ENCODE peak calls at places on chromosome 2, in seven cellular contexts. H, B, M, W, G, C and K are unnamed samples.

GRCh38 chr2:70898363-70899240 is 37.1 kb upstream of the ATP6V1B1 start:
- DNase-seq in H (no peak), B (no peak), M (no peak), W (no peak), G (no peak), C (no peak), K (no peak)

GRCh38 chr2:121902171-121902591 is 146.7 kb downstream of the TSN start:
- DNase-seq in H (peak), B (no peak), M (no peak), W (no peak), G (peak), C (no peak), K (no peak)

GRCh38 chr2:205456682-205457081 is 225.6 kb upstream of the NRP2 start:
- DNase-seq in H (no peak), B (no peak), M (no peak), W (no peak), G (no peak), C (no peak), K (no peak)

GRCh38 chr2:105754011-105754410 is 9.3 kb downstream of the NCK2 start:
- DNase-seq in H (no peak), B (no peak), M (no peak), W (no peak), G (no peak), C (no peak), K (no peak)

GRCh38 chr2:118459425-118459824 is 371.2 kb downstream of the INSIG2 start:
- DNase-seq in H (no peak), B (no peak), M (no peak), W (no peak), G (no peak), C (no peak), K (no peak)

GRCh38 chr2:217430916-217431576 is 571.2 kb upstream of the TNP1 start:
- DNase-seq in H (no peak), B (no peak), M (peak), W (no peak), G (no peak), C (no peak), K (no peak)

GRCh38 chr2:68089961-68090360 is 27.2 kb upstream of the C1D start:
- DNase-seq in H (no peak), B (no peak), M (no peak), W (no peak), G (no peak), C (no peak), K (no peak)

GRCh38 chr2:200525066-200525465 is 941 bp upstream of the SGO2 start:
- DNase-seq in H (no peak), B (no peak), M (no peak), W (no peak), G (no peak), C (no peak), K (no peak)

GRCh38 chr2:189751080-189751658 is 11.4 kb downstream of the OSGEPL1 start:
- DNase-seq in H (no peak), B (peak), M (no peak), W (no peak), G (peak), C (peak), K (peak)

GRCh38 chr2:190551928-190552327 is 17.4 kb upstream of the NEMP2 start:
- DNase-seq in H (no peak), B (no peak), M (no peak), W (no peak), G (no peak), C (no peak), K (no peak)

GRCh38 chr2:237201461-237202287 is 116.0 kb downstream of the COPS8 start:
- DNase-seq in H (no peak), B (peak), M (no peak), W (peak), G (peak), C (peak), K (peak)
- TF ChIP-seq EP300 in H (no peak), B (no peak), M (no peak), W (no peak), G (no peak), C (no peak), K (no peak)

GRCh38 chr2:79162801-79163200 is 3.2 kb upstream of the REG3A start:
- DNase-seq in H (no peak), B (no peak), M (no peak), W (no peak), G (no peak), C (no peak), K (no peak)

GRCh38 chr2:79155826-79156476 is 3.6 kb downstream of the REG3A start:
- DNase-seq in H (no peak), B (no peak), M (no peak), W (peak), G (no peak), C (no peak), K (no peak)

GRCh38 chr2:79159030-79159429 is 523 bp downstream of the REG3A start:
- DNase-seq in H (no peak), B (no peak), M (no peak), W (no peak), G (no peak), C (no peak), K (no peak)

GRCh38 chr2:79162132-79162531 is 2.6 kb upstream of the REG3A start:
- DNase-seq in H (no peak), B (no peak), M (no peak), W (no peak), G (no peak), C (no peak), K (no peak)

GRCh38 chr2:79159653-79160052 is at the start of gene REG3A:
- DNase-seq in H (no peak), B (no peak), M (no peak), W (no peak), G (no peak), C (no peak), K (no peak)
- TF ChIP-seq POLR2A in H (no peak), B (no peak), M (no peak), W (no peak), G (no peak), C (no peak), K (no peak)

DNA sequence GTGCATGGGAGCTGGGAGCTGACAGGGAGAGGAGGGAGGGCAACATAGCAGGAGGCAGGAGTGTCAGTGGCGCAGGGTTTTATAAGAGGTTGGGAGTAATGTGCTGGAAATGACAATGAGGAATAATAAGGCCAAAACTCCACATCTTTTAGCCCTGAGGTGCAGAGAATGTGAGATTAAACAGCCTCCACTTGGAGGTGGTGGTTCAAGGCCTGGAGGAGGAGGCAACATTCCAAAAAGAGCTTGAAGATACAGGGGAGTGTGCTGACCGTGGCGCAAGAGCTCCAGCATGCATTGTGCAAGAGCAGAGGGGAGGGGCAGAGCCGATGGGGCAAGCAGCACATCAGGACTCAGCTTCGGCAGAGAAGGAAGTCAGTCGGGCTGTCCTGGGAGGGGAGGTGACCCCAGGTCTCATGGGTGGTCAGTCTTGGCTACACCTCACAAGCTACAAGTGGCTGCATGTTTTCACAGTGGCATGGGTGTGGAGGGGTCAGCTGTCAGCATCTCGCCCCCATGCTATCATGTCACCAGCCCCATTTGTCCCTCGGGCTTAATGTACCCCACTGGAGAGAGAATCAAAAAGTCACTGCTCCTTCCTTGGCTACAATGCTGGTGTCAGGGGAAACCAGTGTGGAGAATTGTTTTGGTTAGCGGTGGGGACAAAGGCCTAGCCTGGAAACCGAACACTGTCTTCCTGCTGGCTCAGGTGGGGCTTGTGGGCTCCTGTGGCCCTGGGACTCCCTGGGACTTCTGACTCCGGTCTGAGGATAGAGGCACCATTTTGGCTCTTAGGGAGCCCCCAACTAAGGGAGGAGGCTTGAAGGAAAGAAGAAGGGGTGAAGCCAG is 208.0 kb downstream of the ZFP36L2 start:
- DNase-seq in H (peak), B (no peak), M (peak), W (no peak), G (no peak), C (peak), K (peak)
- TF ChIP-seq EP300 in H (peak), B (no peak), M (no peak), W (peak), G (no peak), C (peak), K (peak)

DNA sequence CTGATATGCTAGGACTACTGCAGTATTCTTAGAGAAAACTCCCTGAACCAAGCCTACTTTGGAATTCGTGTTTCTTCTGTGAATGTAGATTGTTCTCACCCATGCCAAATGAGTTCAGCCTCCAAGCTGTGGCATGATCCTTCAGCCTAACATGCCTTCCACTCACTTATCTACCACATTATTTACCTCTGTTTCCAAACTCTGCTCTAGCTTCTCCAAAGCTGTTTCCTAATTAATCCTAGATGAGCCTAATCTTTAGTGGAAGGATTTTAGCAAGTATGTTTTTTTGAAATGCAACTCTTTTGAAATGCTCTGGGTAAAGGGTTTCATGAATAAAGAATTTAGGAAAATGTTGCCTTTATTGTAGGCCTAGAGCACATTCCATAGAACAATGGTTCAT is 152.9 kb upstream of the MMADHC start:
- DNase-seq in H (no peak), B (no peak), M (no peak), W (no peak), G (no peak), C (no peak), K (no peak)
- TF ChIP-seq POLR2A in H (no peak), B (no peak), M (no peak), W (no peak), G (no peak), C (no peak), K (no peak)